ENCODE peak calls at places on chromosomes 7 and 10, in five cellular contexts. M is lower lobe of right lung, J is dorsolateral prefrontal cortex, K is neural progenitor cell, H is MM.1S. P is an unnamed sample.

GRCh38 chr10:70403483-70404035 is 386 bp upstream of the EIF4EBP2 start:
- DNase-seq in H (no peak), M (no peak), K (no peak), J (no peak), P (no peak)

GRCh38 chr10:47076949-47077348 is 165.7 kb downstream of the PTPN20 start:
- DNase-seq in H (no peak), K (no peak), J (no peak), M (no peak), P (no peak)

GRCh38 chr7:17830206-17830605 is 110.1 kb downstream of the SNX13 start:
- DNase-seq in K (no peak), J (no peak), H (no peak), M (no peak), P (no peak)

GRCh38 chr7:47878662-47879061 is 69.6 kb downstream of the PKD1L1 start:
- DNase-seq in J (no peak), K (no peak), H (no peak), M (no peak), P (peak)

GRCh38 chr7:69434350-69434749 is 163.9 kb upstream of the AUTS2 start:
- DNase-seq in M (no peak), H (no peak), K (no peak), J (no peak), P (no peak)

GRCh38 chr7:35468606-35469005 is 214.7 kb upstream of the TBX20 start:
- DNase-seq in M (no peak), K (no peak), J (no peak), H (no peak), P (no peak)

GRCh38 chr10:127694580-127695193 is 42.3 kb upstream of the FOXI2 start:
- DNase-seq in K (peak), J (no peak), M (peak), H (peak), P (no peak)

GRCh38 chr7:155863721-155864151 is 51.5 kb upstream of the SHH start:
- DNase-seq in J (no peak), H (no peak), M (no peak), K (no peak), P (peak)

GRCh38 chr7:75920431-75921161 is 5.6 kb downstream of the POR start:
- DNase-seq in H (no peak), J (no peak), K (no peak), M (no peak), P (no peak)

GRCh38 chr10:96588601-96589419 is 2.0 kb upstream of the TM9SF3 start:
- DNase-seq in K (no peak), J (no peak), M (no peak), H (no peak), P (no peak)

GRCh38 chr10:11898372-11899066 is 75.4 kb downstream of the PROSER2 start:
- DNase-seq in K (no peak), M (peak), H (no peak), J (no peak), P (no peak)

GRCh38 chr7:124752310-124752709 is 13.3 kb downstream of the GPR37 start:
- DNase-seq in J (no peak), H (no peak), M (no peak), K (no peak), P (no peak)

GRCh38 chr10:133162178-133162909 is 2.3 kb downstream of the KNDC1 start:
- DNase-seq in M (peak), K (no peak), H (no peak), J (peak), P (no peak)

GRCh38 chr10:19488592-19489280 is 327.5 kb upstream of the PLXDC2 start:
- DNase-seq in M (peak), J (peak), K (peak), H (no peak), P (no peak)

GRCh38 chr7:45646996-45647411 is 72.8 kb downstream of the ADCY1 start:
- DNase-seq in K (no peak), H (no peak), M (no peak), J (no peak), P (peak)

GRCh38 chr10:78642261-78642660 is 426.5 kb upstream of the ZMIZ1 start:
- DNase-seq in K (no peak), H (no peak), J (no peak), M (no peak), P (no peak)

GRCh38 chr10:124403548-124403947 is 15.2 kb downstream of the OAT start:
- DNase-seq in M (no peak), J (no peak), K (peak), H (peak), P (no peak)

GRCh38 chr10:132455441-132455971 is 58.5 kb downstream of the PWWP2B start:
- DNase-seq in K (no peak), M (no peak), H (no peak), J (no peak), P (no peak)

GRCh38 chr7:47302560-47302959 is 279.4 kb downstream of the TNS3 start:
- DNase-seq in K (no peak), M (no peak), H (no peak), J (no peak), P (no peak)

GRCh38 chr7:66362136-66362535 is 157.0 kb downstream of the TPST1 start:
- DNase-seq in H (no peak), J (no peak), K (no peak), M (no peak), P (no peak)

GRCh38 chr10:102615361-102615760 is 28.9 kb upstream of the TRIM8 start:
- DNase-seq in M (peak), H (no peak), K (peak), J (no peak), P (no peak)

GRCh38 chr7:80505900-80506500 is 5.9 kb downstream of the GNAT3 start:
- DNase-seq in M (no peak), H (no peak), J (no peak), K (no peak), P (no peak)

GRCh38 chr7:121669144-121669543 is 203.8 kb upstream of the PTPRZ1 start:
- DNase-seq in M (no peak), H (no peak), K (no peak), J (no peak), P (no peak)

GRCh38 chr7:43658718-43659548 is 70.4 kb downstream of the COA1 start:
- DNase-seq in H (peak), K (no peak), J (no peak), M (no peak), P (no peak)

GRCh38 chr7:105935250-105935649 is 27.8 kb upstream of the CDHR3 start:
- DNase-seq in J (no peak), H (no peak), M (no peak), K (no peak), P (no peak)

GRCh38 chr10:29590598-29591415 is 44.0 kb downstream of the SVIL start:
- DNase-seq in K (peak), M (no peak), H (peak), J (no peak), P (no peak)

GRCh38 chr7:121530251-121531174 is 134.4 kb upstream of the FAM3C start:
- DNase-seq in M (no peak), J (no peak), K (no peak), H (peak), P (no peak)

GRCh38 chr7:157318015-157318706 is 18.6 kb upstream of the DNAJB6 start:
- DNase-seq in H (no peak), K (no peak), M (peak), J (no peak), P (peak)

GRCh38 chr7:6442114-6442513 is 5.6 kb downstream of the DAGLB start:
- DNase-seq in K (no peak), H (no peak), M (peak), J (no peak), P (no peak)

GRCh38 chr10:31707578-31708411 is 220.8 kb downstream of the ARHGAP12 start:
- DNase-seq in J (no peak), M (peak), K (peak), H (peak), P (no peak)

GRCh38 chr7:30998180-30998579 is 34.4 kb downstream of the GHRHR start:
- DNase-seq in K (no peak), H (no peak), J (no peak), M (no peak), P (no peak)

GRCh38 chr7:2796358-2797352 is 47.5 kb downstream of the GNA12 start:
- DNase-seq in H (no peak), M (no peak), J (no peak), K (no peak), P (peak)

GRCh38 chr10:48246501-48246900 is 28.0 kb downstream of the FRMPD2 start:
- DNase-seq in K (no peak), M (no peak), H (no peak), J (no peak), P (no peak)

GRCh38 chr7:106812027-106812643 is 52.9 kb upstream of the PIK3CG start:
- DNase-seq in H (peak), M (peak), J (no peak), K (no peak), P (no peak)

GRCh38 chr10:50991496-50992355 is 82.6 kb upstream of the PRKG1 start:
- DNase-seq in J (no peak), M (peak), H (no peak), K (peak), P (peak)

GRCh38 chr7:44995555-44996493 is 4.2 kb upstream of the CCM2 start:
- DNase-seq in K (no peak), H (peak), M (no peak), J (no peak), P (no peak)

DNA sequence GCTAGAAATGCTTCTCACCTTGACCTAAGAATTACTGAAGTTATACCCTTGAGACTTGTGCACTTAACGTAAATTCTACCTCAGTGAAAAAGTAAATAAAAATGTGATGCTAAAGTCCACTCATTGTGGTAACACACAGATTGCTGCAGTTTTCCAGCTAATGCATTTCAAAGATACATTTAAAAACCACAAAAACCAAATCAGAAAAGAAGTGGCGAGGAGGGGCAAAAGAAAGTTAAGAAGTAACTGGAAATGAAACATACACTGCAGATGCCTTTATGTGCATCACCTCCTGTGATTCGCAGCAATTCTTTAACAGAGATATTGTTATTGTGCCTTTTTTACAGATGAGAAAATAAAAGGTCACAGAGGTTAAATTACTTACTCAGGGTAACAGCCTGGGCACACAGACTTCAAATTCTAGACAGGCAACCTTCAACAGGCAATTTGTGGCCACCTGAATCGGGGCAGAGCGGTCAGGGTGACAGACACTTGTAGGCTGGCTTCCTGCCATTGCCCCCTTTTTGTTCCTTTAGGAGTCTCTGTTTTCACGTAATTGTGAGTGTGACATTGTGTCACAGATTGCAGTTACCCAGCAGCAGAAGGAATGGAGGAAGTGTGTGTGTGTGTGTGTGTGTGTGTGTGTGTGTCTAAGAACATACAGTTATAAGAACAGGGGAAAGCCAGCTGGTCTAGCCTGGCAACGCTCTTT is 1.9 kb downstream of the WIPF3 start:
- DNase-seq in H (no peak), M (no peak), K (no peak), J (no peak), P (no peak)
- H3K4me3 ChIP-seq in H (no peak), M (no peak), K (no peak), J (no peak), P (no peak)

GRCh38 chr7:151232272-151233110 is at the start of gene CHPF2:
- DNase-seq in M (peak), H (peak), J (peak), K (peak), P (peak)

GRCh38 chr7:151235091-151235787 is 3.0 kb downstream of the CHPF2 start:
- DNase-seq in M (no peak), H (no peak), K (no peak), J (no peak), P (no peak)

GRCh38 chr7:151231964-151232271 is 365 bp upstream of the CHPF2 start:
- DNase-seq in J (no peak), H (no peak), K (no peak), M (no peak), P (no peak)

GRCh38 chr7:151233111-151233701 is 923 bp downstream of the CHPF2 start:
- DNase-seq in K (no peak), J (peak), H (peak), M (no peak), P (peak)

GRCh38 chr7:151233804-151234203 is 1.5 kb downstream of the CHPF2 start:
- DNase-seq in H (no peak), J (no peak), M (no peak), K (no peak), P (no peak)
- H3K4me3 ChIP-seq in H (peak), J (peak), M (peak), K (peak), P (peak)

DNA sequence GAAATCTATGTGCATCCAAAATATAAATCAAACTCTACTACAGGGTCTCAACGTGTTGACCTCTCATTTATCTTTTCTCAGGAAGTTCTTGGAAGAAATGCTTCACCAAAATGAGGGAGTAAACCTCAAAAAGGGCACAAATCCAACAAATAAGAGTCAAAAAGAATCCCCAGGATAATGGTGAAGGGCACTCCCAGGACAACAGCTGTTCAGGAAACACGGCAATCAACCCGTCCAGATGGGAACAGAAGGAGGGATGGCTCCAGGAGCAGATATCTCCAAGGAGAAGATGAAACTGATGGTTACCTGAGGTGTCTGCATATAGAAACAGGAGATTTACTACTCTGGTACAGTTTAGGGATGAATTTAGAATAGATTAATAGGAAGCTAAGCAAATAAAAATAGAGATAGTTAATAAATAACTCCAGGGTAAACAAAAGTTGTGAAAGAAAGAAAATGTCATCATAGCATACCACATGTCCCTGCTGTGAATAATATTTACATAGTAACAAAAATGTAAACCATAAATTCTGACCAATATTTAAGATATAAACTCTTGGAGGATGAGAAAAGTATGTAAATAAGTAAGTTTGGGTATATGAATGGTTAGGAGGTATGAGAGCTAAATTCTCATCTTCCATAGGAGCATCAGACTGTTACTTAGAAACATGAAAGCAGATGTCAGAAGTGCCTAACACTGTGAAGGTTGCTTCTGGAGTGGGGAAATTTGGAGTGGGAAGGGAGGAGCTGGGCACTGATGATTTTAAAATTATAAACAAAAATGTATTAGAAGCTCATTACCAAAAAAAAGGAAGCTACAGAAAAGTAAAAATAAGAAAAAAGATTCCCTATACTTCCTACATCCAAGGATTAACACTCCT is 237.5 kb upstream of the HPS1 start:
- DNase-seq in M (no peak), H (no peak), J (no peak), K (no peak), P (no peak)
- H3K4me3 ChIP-seq in M (no peak), H (no peak), J (no peak), K (no peak), P (no peak)

DNA sequence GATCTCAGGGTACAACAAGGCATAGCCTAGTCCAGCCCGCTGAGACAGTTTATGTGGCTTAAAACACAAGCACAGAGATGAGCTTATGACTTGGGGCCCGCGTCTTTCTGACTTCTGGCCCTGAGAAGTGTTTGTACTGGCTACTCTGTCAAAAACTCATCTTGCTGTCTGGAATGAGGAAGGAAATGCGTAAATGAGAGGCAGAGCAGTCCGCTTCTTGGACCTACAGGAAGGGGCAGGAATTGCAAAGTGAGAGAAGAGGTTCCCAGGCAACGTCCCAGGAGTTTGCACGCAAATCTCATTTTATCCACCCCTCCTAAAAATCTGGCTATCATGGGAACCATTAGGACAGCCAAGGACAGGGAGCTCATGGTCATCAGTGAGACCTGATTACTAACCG is 5.5 kb downstream of the ANXA11 start:
- DNase-seq in H (no peak), J (no peak), K (no peak), M (no peak), P (peak)
- H3K4me3 ChIP-seq in H (no peak), J (no peak), K (no peak), M (peak), P (peak)

DNA sequence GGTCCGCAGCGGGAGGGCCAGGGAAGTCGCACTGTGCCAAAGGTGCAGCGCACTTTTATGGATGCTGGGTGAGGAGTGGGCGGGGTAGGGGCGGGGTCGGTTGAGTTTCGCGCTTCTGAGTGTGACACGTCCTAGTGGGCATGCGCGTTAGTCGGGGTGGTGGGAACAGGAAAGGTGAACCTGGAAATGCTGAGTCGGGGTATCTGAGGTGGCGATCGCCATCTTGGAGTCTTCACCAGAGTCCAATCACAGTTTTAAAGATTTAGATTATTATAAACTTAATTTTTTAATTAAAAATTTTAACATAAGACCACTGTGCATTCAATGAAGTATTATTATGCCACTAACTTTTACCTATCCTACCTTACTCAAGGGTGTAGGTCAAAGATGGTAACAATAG is 45.7 kb downstream of the ZNF138 start:
- DNase-seq in H (no peak), J (no peak), K (no peak), M (no peak), P (no peak)
- H3K4me3 ChIP-seq in H (no peak), J (no peak), K (no peak), M (no peak), P (no peak)